ENCODE peak calls at places on chromosome 22, in seven cellular contexts. One of them, this sample, is unnamed.

GRCh38 chr22:29842740-29843139 is 4.7 kb upstream of the ASCC2 start:
- DNase-seq in stimulated activated CD4-positive, alpha-beta T cell treated with anti-CD3 and anti-CD28 coated beads, Interleukin-12 subunit alpha, Interleukin-12 subunit beta, amount 100 ng/mL, for 48 hours: no peak
- DNase-seq in activated naive CD4-positive, alpha-beta T cell treated with Interleukin-2 at 50 U/mL for 16 hours: no peak
- DNase-seq in neural crest cell: no peak
- DNase-seq in memory B cell: no peak
- DNase-seq in Daoy: peak; percentile 83
- DNase-seq in anterior cingulate cortex: no peak
- DNase-seq in this sample: no peak

GRCh38 chr22:49934144-49934890 is 15.9 kb downstream of the CRELD2 start:
- DNase-seq in activated naive CD4-positive, alpha-beta T cell treated with Interleukin-2 at 50 U/mL for 16 hours: peak; percentile 32
- DNase-seq in neural crest cell: no peak
- DNase-seq in Daoy: peak; percentile 66
- DNase-seq in stimulated activated CD4-positive, alpha-beta T cell treated with anti-CD3 and anti-CD28 coated beads, Interleukin-12 subunit alpha, Interleukin-12 subunit beta, amount 100 ng/mL, for 48 hours: no peak
- DNase-seq in anterior cingulate cortex: peak; percentile 31
- DNase-seq in memory B cell: no peak
- DNase-seq in this sample: peak; percentile 13

GRCh38 chr22:19706661-19707151 is 7.6 kb upstream of the SEPTIN5 start:
- DNase-seq in neural crest cell: no peak
- DNase-seq in Daoy: no peak
- DNase-seq in stimulated activated CD4-positive, alpha-beta T cell treated with anti-CD3 and anti-CD28 coated beads, Interleukin-12 subunit alpha, Interleukin-12 subunit beta, amount 100 ng/mL, for 48 hours: no peak
- DNase-seq in activated naive CD4-positive, alpha-beta T cell treated with Interleukin-2 at 50 U/mL for 16 hours: no peak
- DNase-seq in anterior cingulate cortex: no peak
- DNase-seq in memory B cell: no peak
- DNase-seq in this sample: peak; percentile 10

GRCh38 chr22:46455453-46455852 is 82.0 kb downstream of the CELSR1 start:
- DNase-seq in stimulated activated CD4-positive, alpha-beta T cell treated with anti-CD3 and anti-CD28 coated beads, Interleukin-12 subunit alpha, Interleukin-12 subunit beta, amount 100 ng/mL, for 48 hours: no peak
- DNase-seq in neural crest cell: no peak
- DNase-seq in Daoy: no peak
- DNase-seq in anterior cingulate cortex: no peak
- DNase-seq in memory B cell: no peak
- DNase-seq in activated naive CD4-positive, alpha-beta T cell treated with Interleukin-2 at 50 U/mL for 16 hours: no peak
- DNase-seq in this sample: no peak

GRCh38 chr22:38239101-38239761 is 33.6 kb downstream of the TMEM184B start:
- DNase-seq in stimulated activated CD4-positive, alpha-beta T cell treated with anti-CD3 and anti-CD28 coated beads, Interleukin-12 subunit alpha, Interleukin-12 subunit beta, amount 100 ng/mL, for 48 hours: no peak
- DNase-seq in activated naive CD4-positive, alpha-beta T cell treated with Interleukin-2 at 50 U/mL for 16 hours: no peak
- DNase-seq in neural crest cell: no peak
- DNase-seq in Daoy: peak; percentile 87
- DNase-seq in anterior cingulate cortex: peak; percentile 78
- DNase-seq in memory B cell: no peak
- DNase-seq in this sample: no peak

GRCh38 chr22:25167834-25168601 is 31.6 kb upstream of the CRYBB3 start:
- DNase-seq in Daoy: peak; percentile 70
- DNase-seq in anterior cingulate cortex: no peak
- DNase-seq in memory B cell: no peak
- DNase-seq in activated naive CD4-positive, alpha-beta T cell treated with Interleukin-2 at 50 U/mL for 16 hours: no peak
- DNase-seq in stimulated activated CD4-positive, alpha-beta T cell treated with anti-CD3 and anti-CD28 coated beads, Interleukin-12 subunit alpha, Interleukin-12 subunit beta, amount 100 ng/mL, for 48 hours: no peak
- DNase-seq in neural crest cell: no peak
- DNase-seq in this sample: no peak

GRCh38 chr22:19478466-19479357 is at the start of gene UFD1:
- DNase-seq in activated naive CD4-positive, alpha-beta T cell treated with Interleukin-2 at 50 U/mL for 16 hours: peak; percentile 83
- DNase-seq in Daoy: peak; percentile 84
- DNase-seq in anterior cingulate cortex: peak; percentile 75
- DNase-seq in stimulated activated CD4-positive, alpha-beta T cell treated with anti-CD3 and anti-CD28 coated beads, Interleukin-12 subunit alpha, Interleukin-12 subunit beta, amount 100 ng/mL, for 48 hours: peak; percentile 69
- DNase-seq in neural crest cell: peak; percentile 65
- DNase-seq in memory B cell: peak; percentile 76
- DNase-seq in this sample: no peak

GRCh38 chr22:28810839-28811491 is 10.6 kb upstream of the XBP1 start:
- DNase-seq in anterior cingulate cortex: no peak
- DNase-seq in stimulated activated CD4-positive, alpha-beta T cell treated with anti-CD3 and anti-CD28 coated beads, Interleukin-12 subunit alpha, Interleukin-12 subunit beta, amount 100 ng/mL, for 48 hours: peak; percentile 29
- DNase-seq in Daoy: no peak
- DNase-seq in activated naive CD4-positive, alpha-beta T cell treated with Interleukin-2 at 50 U/mL for 16 hours: peak; percentile 33
- DNase-seq in memory B cell: no peak
- DNase-seq in neural crest cell: no peak
- DNase-seq in this sample: peak; percentile 99

GRCh38 chr22:47586038-47586437 is 823.6 kb downstream of the TBC1D22A start:
- DNase-seq in activated naive CD4-positive, alpha-beta T cell treated with Interleukin-2 at 50 U/mL for 16 hours: no peak
- DNase-seq in neural crest cell: no peak
- DNase-seq in memory B cell: no peak
- DNase-seq in anterior cingulate cortex: no peak
- DNase-seq in Daoy: no peak
- DNase-seq in stimulated activated CD4-positive, alpha-beta T cell treated with anti-CD3 and anti-CD28 coated beads, Interleukin-12 subunit alpha, Interleukin-12 subunit beta, amount 100 ng/mL, for 48 hours: no peak
- DNase-seq in this sample: no peak

GRCh38 chr22:48091656-48092223 is 1329.3 kb downstream of the TBC1D22A start:
- DNase-seq in neural crest cell: no peak
- DNase-seq in Daoy: no peak
- DNase-seq in activated naive CD4-positive, alpha-beta T cell treated with Interleukin-2 at 50 U/mL for 16 hours: no peak
- DNase-seq in memory B cell: no peak
- DNase-seq in stimulated activated CD4-positive, alpha-beta T cell treated with anti-CD3 and anti-CD28 coated beads, Interleukin-12 subunit alpha, Interleukin-12 subunit beta, amount 100 ng/mL, for 48 hours: no peak
- DNase-seq in anterior cingulate cortex: no peak
- DNase-seq in this sample: no peak

GRCh38 chr22:36757608-36758220 is 18.2 kb downstream of the IFT27 start:
- DNase-seq in neural crest cell: peak; percentile 68
- DNase-seq in activated naive CD4-positive, alpha-beta T cell treated with Interleukin-2 at 50 U/mL for 16 hours: peak; percentile 77
- DNase-seq in Daoy: peak; percentile 79
- DNase-seq in anterior cingulate cortex: peak; percentile 60
- DNase-seq in memory B cell: peak; percentile 67
- DNase-seq in stimulated activated CD4-positive, alpha-beta T cell treated with anti-CD3 and anti-CD28 coated beads, Interleukin-12 subunit alpha, Interleukin-12 subunit beta, amount 100 ng/mL, for 48 hours: peak; percentile 73
- DNase-seq in this sample: peak; percentile 60

GRCh38 chr22:23220485-23221350 is 40.4 kb downstream of the BCR start:
- DNase-seq in anterior cingulate cortex: no peak
- DNase-seq in activated naive CD4-positive, alpha-beta T cell treated with Interleukin-2 at 50 U/mL for 16 hours: no peak
- DNase-seq in Daoy: peak; percentile 13
- DNase-seq in neural crest cell: no peak
- DNase-seq in stimulated activated CD4-positive, alpha-beta T cell treated with anti-CD3 and anti-CD28 coated beads, Interleukin-12 subunit alpha, Interleukin-12 subunit beta, amount 100 ng/mL, for 48 hours: no peak
- DNase-seq in memory B cell: peak; percentile 45
- DNase-seq in this sample: peak; percentile 90